ENCODE peak calls at places on chromosomes 13 and 19, in six cellular contexts. D is A549, O is stomach, Y is HCT116, Z is H1, A is heart left ventricle. Q is an unnamed sample.

GRCh38 chr13:85665286-85665685 is 133.9 kb downstream of the SLITRK6 start:
- DNase-seq in O (no peak), D (peak; percentile 25), Y (no peak), A (no peak), Z (no peak), Q (no peak)

GRCh38 chr13:34411881-34412280 is 530.2 kb upstream of the NBEA start:
- DNase-seq in Y (no peak), Z (no peak), O (no peak), D (peak; percentile 58), A (no peak), Q (no peak)

GRCh38 chr19:51185868-51186215 is 39.0 kb upstream of the CD33 start:
- DNase-seq in Y (no peak), A (no peak), O (no peak), D (no peak), Z (no peak), Q (no peak)

GRCh38 chr13:38687246-38688229 is 661 bp downstream of the FREM2 start:
- DNase-seq in O (no peak), Z (no peak), D (peak; percentile 11), A (no peak), Y (no peak), Q (peak; percentile 53)

GRCh38 chr13:20873348-20873747 is 29.2 kb downstream of the XPO4 start:
- DNase-seq in D (no peak), O (no peak), A (no peak), Z (no peak), Y (no peak), Q (no peak)

GRCh38 chr19:11580665-11581418 is 3.4 kb upstream of the ACP5 start:
- DNase-seq in Y (no peak), A (no peak), Z (no peak), D (no peak), O (peak; percentile 46), Q (no peak)

GRCh38 chr13:28448959-28449358 is 46.0 kb downstream of the FLT1 start:
- DNase-seq in A (no peak), O (no peak), D (no peak), Y (no peak), Z (no peak), Q (no peak)

GRCh38 chr19:2561895-2562294 is 86.0 kb downstream of the GADD45B start:
- DNase-seq in O (no peak), Z (no peak), Y (no peak), A (peak; percentile 16), D (no peak), Q (no peak)

GRCh38 chr13:67119481-67119883 is 110.7 kb downstream of the PCDH9 start:
- DNase-seq in O (no peak), A (no peak), Z (no peak), D (peak; percentile 91), Y (peak; percentile 8), Q (no peak)

GRCh38 chr19:12937243-12938053 is 961 bp upstream of the CALR start:
- DNase-seq in Y (no peak), O (peak; percentile 68), D (peak; percentile 68), Z (no peak), A (no peak), Q (peak; percentile 81)

GRCh38 chr13:30932481-30933333 is at the start of gene TEX26:
- DNase-seq in D (no peak), Z (peak; percentile 46), A (peak; percentile 31), O (no peak), Y (no peak), Q (no peak)

GRCh38 chr13:40060318-40061007 is 405.0 kb downstream of the COG6 start:
- DNase-seq in Z (no peak), D (no peak), O (peak; percentile 31), Y (no peak), A (peak; percentile 60), Q (peak; percentile 67)

GRCh38 chr13:109157275-109157674 is 527.9 kb downstream of the MYO16 start:
- DNase-seq in Y (no peak), D (no peak), O (no peak), Z (peak; percentile 57), A (no peak), Q (peak; percentile 36)

GRCh38 chr19:18895038-18895827 is 725 bp downstream of the CERS1 start:
- DNase-seq in Y (peak; percentile 38), A (no peak), O (no peak), Z (no peak), D (peak; percentile 74), Q (peak; percentile 61)

GRCh38 chr13:60604058-60604457 is 207.0 kb downstream of the TDRD3 start:
- DNase-seq in O (no peak), D (no peak), Y (no peak), A (no peak), Z (no peak), Q (no peak)

GRCh38 chr19:7145494-7145893 is 76.0 kb downstream of the ZNF557 start:
- DNase-seq in A (no peak), O (no peak), Z (no peak), Y (no peak), D (peak; percentile 32), Q (no peak)

GRCh38 chr19:7083076-7083956 is 13.8 kb downstream of the ZNF557 start:
- DNase-seq in D (peak; percentile 64), A (no peak), Y (no peak), O (no peak), Z (no peak), Q (no peak)

GRCh38 chr19:9528757-9529336 is 9.6 kb downstream of the ZNF426 start:
- DNase-seq in Y (no peak), D (peak; percentile 12), O (no peak), Z (no peak), A (no peak), Q (no peak)

GRCh38 chr13:97797553-97797952 is 155.9 kb upstream of the IPO5 start:
- DNase-seq in Y (no peak), Z (no peak), D (no peak), A (no peak), O (no peak), Q (no peak)

GRCh38 chr13:39536274-39536673 is 66.7 kb downstream of the LHFPL6 start:
- DNase-seq in A (no peak), O (no peak), Y (no peak), D (no peak), Z (no peak), Q (no peak)

GRCh38 chr13:79480954-79481684 is at the start of gene NDFIP2:
- DNase-seq in O (peak; percentile 89), Z (peak; percentile 25), A (peak; percentile 90), D (peak; percentile 83), Y (peak; percentile 90), Q (peak; percentile 91)

GRCh38 chr13:69970521-69970920 is 137.1 kb upstream of the ATXN8OS start:
- DNase-seq in Z (peak; percentile 1), Y (no peak), O (no peak), A (no peak), D (peak; percentile 0), Q (no peak)

GRCh38 chr19:18387395-18387794 is 1.4 kb downstream of the GDF15 start:
- DNase-seq in Y (no peak), A (no peak), O (no peak), D (no peak), Z (no peak), Q (no peak)

GRCh38 chr13:94254737-94255136 is 224.7 kb downstream of the DCT start:
- DNase-seq in O (no peak), D (no peak), Y (no peak), A (no peak), Z (no peak), Q (no peak)

GRCh38 chr13:34833562-34834182 is 108.4 kb upstream of the NBEA start:
- DNase-seq in D (peak; percentile 29), Z (peak; percentile 34), Y (peak; percentile 10), A (no peak), O (no peak), Q (no peak)

GRCh38 chr19:44212865-44213346 is 574 bp downstream of the ZNF227 start:
- DNase-seq in A (no peak), Z (no peak), Y (no peak), O (no peak), D (peak; percentile 40), Q (no peak)

GRCh38 chr19:1400281-1401137 is 833 bp downstream of the GAMT start:
- DNase-seq in O (peak; percentile 80), A (peak; percentile 86), D (peak; percentile 42), Y (no peak), Z (no peak), Q (peak; percentile 38)

GRCh38 chr13:83819611-83820010 is 62.7 kb downstream of the SLITRK1 start:
- DNase-seq in Z (no peak), O (no peak), D (no peak), Y (no peak), A (no peak), Q (no peak)

GRCh38 chr13:75959861-75960481 is 323.8 kb downstream of the LMO7 start:
- DNase-seq in D (no peak), Z (no peak), Y (no peak), O (no peak), A (no peak), Q (no peak)

GRCh38 chr13:44221657-44222056 is 152.0 kb upstream of the SERP2 start:
- DNase-seq in Y (no peak), A (no peak), D (no peak), O (no peak), Z (no peak), Q (no peak)

GRCh38 chr13:19984430-19985218 is 26.1 kb downstream of the ZMYM2 start:
- DNase-seq in Z (no peak), A (no peak), D (peak; percentile 16), O (no peak), Y (peak; percentile 12), Q (peak; percentile 13)

GRCh38 chr19:34926685-34927375 is at the start of gene ZNF30:
- DNase-seq in Z (peak; percentile 77), D (peak; percentile 95), O (peak; percentile 91), A (peak; percentile 96), Y (peak; percentile 48), Q (peak; percentile 94)
- TF ChIP-seq POLR2A in Z (peak; percentile 41), D (peak; percentile 92), O (no peak), A (peak; percentile 69), Y (no peak), Q (peak; percentile 81)

GRCh38 chr13:52459668-52460067 is 4.4 kb downstream of the CKAP2 start:
- DNase-seq in D (no peak), Y (no peak), A (no peak), O (no peak), Z (no peak), Q (no peak)
- H3K27ac ChIP-seq in D (no peak overlapping the region), Y (no peak overlapping the region), A (no peak overlapping the region), O (no peak overlapping the region), Z (no peak overlapping the region), Q (no peak overlapping the region)

DNA sequence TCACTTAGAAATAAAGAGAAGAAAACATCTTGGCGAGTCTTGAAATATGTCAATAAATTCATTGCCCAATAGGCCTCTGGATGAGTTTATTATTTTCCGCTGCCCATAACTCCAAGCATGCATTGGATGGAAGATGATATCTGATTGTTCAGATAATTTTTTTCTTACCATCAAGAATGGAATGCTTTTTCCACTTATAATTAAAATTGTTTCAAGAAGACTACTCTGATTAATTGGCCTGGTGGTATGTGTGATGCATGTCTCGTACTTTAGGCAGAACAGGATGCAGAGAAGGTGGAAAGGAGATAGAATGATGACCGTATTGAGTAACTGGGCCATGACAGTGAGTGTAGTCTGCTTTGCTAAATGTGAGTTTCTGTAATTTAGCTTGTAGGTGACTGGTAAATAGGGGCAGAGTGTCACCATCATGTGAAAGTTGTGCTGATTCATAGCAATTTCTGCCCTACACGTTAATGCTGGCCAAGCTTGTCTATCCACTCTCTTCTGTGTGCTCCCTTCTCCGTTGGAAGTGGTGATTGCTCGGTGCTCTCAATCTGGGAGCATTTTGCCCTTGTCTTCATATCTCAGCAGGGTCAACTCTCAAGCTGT is 13.5 kb upstream of the SPATA13 start:
- DNase-seq in Y (no peak), O (no peak), Z (no peak), A (no peak), D (no peak), Q (no peak)
- H3K4me1 ChIP-seq in Y (peaks cover 40% of the 10 kb centered on the region), O (peaks cover 23% of the 10 kb centered on the region), Z (no peaks in the 10 kb centered on the region), A (peaks cover 4% of the 10 kb centered on the region), D (peaks cover 30% of the 10 kb centered on the region), Q (no peaks in the 10 kb centered on the region)

GRCh38 chr19:23273594-23274412 is 23.6 kb upstream of the ZNF724 start:
- DNase-seq in O (peak; percentile 93), Z (peak; percentile 84), D (peak; percentile 82), A (peak; percentile 92), Y (peak; percentile 60), Q (peak; percentile 95)
- TF ChIP-seq POLR2A in O (peak; percentile 20), Z (peak; percentile 95), D (peak; percentile 30), A (peak; percentile 71), Y (peak; percentile 54), Q (peak; percentile 95)

Q was measured in thyroid gland.